ENCODE peak calls at places on chromosome 3, in four cellular contexts. Q is left ventricle myocardium inferior, L is heart left ventricle, V is spleen. Y is an unnamed sample.

GRCh38 chr3:16191591-16191990 is 17.1 kb downstream of the GALNT15 start:
- DNase-seq in Q (no peak), L (no peak), V (no peak), Y (no peak)

GRCh38 chr3:45105855-45106655 is 40.1 kb downstream of the CDCP1 start:
- DNase-seq in Q (no peak), L (no peak), V (no peak), Y (no peak)

GRCh38 chr3:195105389-195105788 is 165.6 kb downstream of the XXYLT1 start:
- DNase-seq in Q (no peak), L (no peak), V (peak; percentile 73), Y (no peak)

GRCh38 chr3:12579919-12580318 is 23.0 kb downstream of the MKRN2 start:
- DNase-seq in Q (no peak), L (no peak), V (no peak), Y (no peak)

GRCh38 chr3:31029756-31030155 is 135.3 kb upstream of the GADL1 start:
- DNase-seq in Q (no peak), L (no peak), V (no peak), Y (no peak)

GRCh38 chr3:108031893-108032292 is 58.9 kb downstream of the CD47 start:
- DNase-seq in Q (no peak), L (no peak), V (no peak), Y (no peak)

GRCh38 chr3:127065561-127066270 is 82.8 kb downstream of the PLXNA1 start:
- DNase-seq in Q (no peak), L (no peak), V (peak; percentile 41), Y (no peak)

GRCh38 chr3:47298439-47298838 is 15.7 kb downstream of the KLHL18 start:
- DNase-seq in Q (no peak), L (no peak), V (no peak), Y (no peak)

GRCh38 chr3:35617370-35617769 is 22.0 kb upstream of the ARPP21 start:
- DNase-seq in Q (no peak), L (no peak), V (no peak), Y (no peak)

GRCh38 chr3:128493221-128494151 is 485 bp upstream of the GATA2 start:
- DNase-seq in Q (no peak), L (no peak), V (peak; percentile 70), Y (no peak)

GRCh38 chr3:42685363-42685881 is at the start of gene KLHL40:
- DNase-seq in Q (peak; percentile 16), L (no peak), V (peak; percentile 53), Y (no peak)

GRCh38 chr3:134038716-134039115 is 9.0 kb upstream of the SLCO2A1 start:
- DNase-seq in Q (no peak), L (no peak), V (no peak), Y (no peak)

GRCh38 chr3:81242871-81243270 is 518.6 kb downstream of the GBE1 start:
- DNase-seq in Q (no peak), L (no peak), V (no peak), Y (no peak)

GRCh38 chr3:129015388-129016105 is 14.4 kb downstream of the EFCC1 start:
- DNase-seq in Q (peak; percentile 46), L (peak; percentile 77), V (peak; percentile 91), Y (peak; percentile 47)

GRCh38 chr3:50620846-50621245 is 3.9 kb downstream of the MAPKAPK3 start:
- DNase-seq in Q (no peak), L (peak; percentile 37), V (no peak), Y (no peak)
- H3K27ac ChIP-seq in Q (peak overlapping the region; percentile 98), L (peak overlapping the region; percentile 97), V (peak overlapping the region; percentile 96), Y (peak overlapping the region; percentile 18)

GRCh38 chr3:179558742-179559364 is 3.9 kb upstream of the ACTL6A start:
- DNase-seq in Q (peak; percentile 56), L (peak; percentile 66), V (peak; percentile 81), Y (peak; percentile 58)
- TF ChIP-seq CTCF in Q (peak; percentile 94), L (peak; percentile 91), V (peak; percentile 72), Y (peak; percentile 80)

GRCh38 chr3:53102601-53103147 is 27.6 kb downstream of the RFT1 start:
- DNase-seq in Q (no peak), L (no peak), V (no peak), Y (no peak)
- H3K27ac ChIP-seq in Q (no peak overlapping the region), L (no peak overlapping the region), V (peak overlapping the region; percentile 14), Y (no peak overlapping the region)

GRCh38 chr3:11118181-11118682 is 36.1 kb upstream of the HRH1 start:
- DNase-seq in Q (no peak), L (no peak), V (no peak), Y (no peak)

GRCh38 chr3:11116336-11117059 is 37.8 kb upstream of the HRH1 start:
- DNase-seq in Q (no peak), L (no peak), V (no peak), Y (no peak)

GRCh38 chr3:11117591-11117990 is 36.7 kb upstream of the HRH1 start:
- DNase-seq in Q (no peak), L (no peak), V (no peak), Y (no peak)

GRCh38 chr3:11120091-11120845 is 34.0 kb upstream of the HRH1 start:
- DNase-seq in Q (no peak), L (no peak), V (no peak), Y (no peak)

DNA sequence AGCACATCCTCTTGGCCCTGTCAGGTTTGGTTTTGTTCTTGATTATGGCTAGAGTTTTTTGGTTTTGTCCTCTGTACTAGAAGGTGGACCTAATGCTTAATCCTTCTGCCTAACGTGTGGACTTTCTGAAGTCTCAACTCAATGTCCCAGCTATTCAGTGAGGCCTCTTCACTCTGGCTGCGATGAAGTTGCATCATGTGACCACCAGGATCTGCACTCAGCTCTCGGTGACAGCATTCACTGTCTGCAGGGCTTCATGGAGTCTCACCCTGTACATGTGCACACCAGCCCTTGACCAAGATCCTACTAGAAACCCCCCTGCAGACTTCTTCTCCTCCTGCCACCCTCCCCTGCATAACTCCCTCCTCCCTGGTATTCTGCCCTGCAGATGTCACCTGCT is 38.7 kb upstream of the HRH1 start:
- DNase-seq in Q (no peak), L (no peak), V (no peak), Y (no peak)
- TF ChIP-seq CTCF in Q (no peak), L (no peak), V (no peak), Y (no peak)

GRCh38 chr3:32391643-32392529 is at the start of gene CMTM7:
- DNase-seq in Q (peak; percentile 69), L (peak; percentile 73), V (peak; percentile 93), Y (peak; percentile 86)
- H3K27ac ChIP-seq in Q (peak within 1 kb of the TSS; percentile 90), L (peak within 1 kb of the TSS; percentile 83), V (peak within 1 kb of the TSS; percentile 96), Y (peak within 1 kb of the TSS; percentile 40)

GRCh38 chr3:52682016-52682415 is 3.7 kb downstream of the PBRM1 start:
- DNase-seq in Q (no peak), L (no peak), V (no peak), Y (peak; percentile 41)
- TF ChIP-seq CTCF in Q (no peak), L (peak; percentile 16), V (no peak), Y (peak; percentile 15)